ENCODE peak calls at places on chromosomes 4 and X, in four cellular contexts. B is thyroid gland, E is A549, G is Peyer's patch. M is an unnamed sample.

GRCh38 chr4:25160714-25161598 is 707 bp upstream of the SEPSECS start:
- DNase-seq in B (no peak), E (peak; percentile 17), G (no peak), M (peak; percentile 22)

GRCh38 chr4:15690020-15690809 is 8.6 kb downstream of the FAM200B start:
- DNase-seq in B (no peak), E (peak; percentile 45), G (no peak), M (no peak)

GRCh38 chrX:112789931-112790330 is 50.7 kb downstream of the AMOT start:
- DNase-seq in B (no peak), E (no peak), G (no peak), M (no peak)

GRCh38 chrX:34612036-34612435 is 45.0 kb downstream of the TMEM47 start:
- DNase-seq in B (no peak), E (no peak), G (no peak), M (no peak)

GRCh38 chrX:3175659-3176438 is 134.6 kb downstream of the ARSF start:
- DNase-seq in B (no peak), E (no peak), G (no peak), M (no peak)

GRCh38 chrX:40368611-40369061 is 212.1 kb upstream of the ATP6AP2 start:
- DNase-seq in B (no peak), E (no peak), G (no peak), M (no peak)

GRCh38 chr4:114924311-114924710 is 189.1 kb downstream of the NDST4 start:
- DNase-seq in B (no peak), E (no peak), G (no peak), M (no peak)

GRCh38 chr4:105709081-105709450 is 482 bp downstream of the GSTCD start:
- DNase-seq in B (no peak), E (peak; percentile 3), G (no peak), M (peak; percentile 40)

GRCh38 chrX:120459313-120459712 is 9.8 kb downstream of the LAMP2 start:
- DNase-seq in B (no peak), E (no peak), G (no peak), M (no peak)

GRCh38 chrX:75278991-75279390 is 5.1 kb downstream of the UPRT start:
- DNase-seq in B (no peak), E (no peak), G (no peak), M (no peak)

GRCh38 chr4:68175562-68176155 is 46.0 kb upstream of the TMPRSS11F start:
- DNase-seq in B (no peak), E (peak; percentile 10), G (no peak), M (peak; percentile 68)

GRCh38 chr4:38663021-38663800 is 788 bp upstream of the KLF3 start:
- DNase-seq in B (no peak), E (peak; percentile 25), G (no peak), M (no peak)

GRCh38 chr4:62601737-62602136 is 1401.6 kb downstream of the ADGRL3 start:
- DNase-seq in B (no peak), E (no peak), G (no peak), M (no peak)

GRCh38 chr4:111847256-111848108 is 297.8 kb upstream of the FAM241A start:
- DNase-seq in B (no peak), E (no peak), G (no peak), M (peak; percentile 10)

GRCh38 chrX:45756562-45756961 is 555.9 kb upstream of the DIPK2B start:
- DNase-seq in B (peak; percentile 70), E (no peak), G (no peak), M (no peak)

GRCh38 chr4:142984871-142985585 is 138.9 kb upstream of the INPP4B start:
- DNase-seq in B (no peak), E (peak; percentile 9), G (no peak), M (peak; percentile 9)

GRCh38 chr4:88244821-88245579 is 39.4 kb downstream of the PPM1K start:
- DNase-seq in B (peak; percentile 8), E (no peak), G (no peak), M (no peak)

GRCh38 chrX:128653524-128653923 is 601.3 kb upstream of the ACTRT1 start:
- DNase-seq in B (no peak), E (no peak), G (no peak), M (no peak)

GRCh38 chrX:12770440-12770839 is 20.8 kb upstream of the PRPS2 start:
- DNase-seq in B (no peak), E (no peak), G (no peak), M (no peak)

GRCh38 chr4:26206339-26206738 is 114.5 kb upstream of the RBPJ start:
- DNase-seq in B (no peak), E (no peak), G (no peak), M (no peak)

GRCh38 chrX:136318166-136318565 is 17.4 kb downstream of the ADGRG4 start:
- DNase-seq in B (no peak), E (no peak), G (no peak), M (peak; percentile 92)

GRCh38 chr4:133920236-133920635 is 281.4 kb downstream of the PABPC4L start:
- DNase-seq in B (no peak), E (no peak), G (no peak), M (no peak)

GRCh38 chr4:16158504-16158852 is 67.8 kb downstream of the TAPT1 start:
- DNase-seq in B (no peak), E (no peak), G (peak; percentile 78), M (no peak)

GRCh38 chr4:144906181-144906895 is 191.7 kb downstream of the ANAPC10 start:
- DNase-seq in B (no peak), E (no peak), G (no peak), M (no peak)

GRCh38 chr4:10045481-10045880 is 24.2 kb upstream of the SLC2A9 start:
- DNase-seq in B (no peak), E (peak; percentile 62), G (no peak), M (peak; percentile 0)

GRCh38 chrX:8084023-8084422 is 87.0 kb downstream of the VCX2 start:
- DNase-seq in B (no peak), E (no peak), G (no peak), M (no peak)

GRCh38 chr4:148007303-148007702 is 275.4 kb downstream of the ARHGAP10 start:
- DNase-seq in B (no peak), E (peak; percentile 66), G (no peak), M (no peak)

GRCh38 chr4:81724925-81725329 is 253.2 kb upstream of the RASGEF1B start:
- DNase-seq in B (peak; percentile 9), E (no peak), G (peak; percentile 72), M (no peak)

GRCh38 chr4:103052145-103052544 is 24.4 kb downstream of the SLC9B2 start:
- DNase-seq in B (no peak), E (no peak), G (no peak), M (no peak)

GRCh38 chrX:19888419-19888879 is 1.0 kb upstream of the SH3KBP1 start:
- DNase-seq in B (no peak), E (peak; percentile 84), G (no peak), M (peak; percentile 72)

GRCh38 chrX:101958139-101958538 is 26.3 kb upstream of the ZMAT1 start:
- DNase-seq in B (no peak), E (no peak), G (no peak), M (no peak)

GRCh38 chrX:46653482-46653881 is 79.9 kb downstream of the CHST7 start:
- DNase-seq in B (no peak), E (peak; percentile 7), G (no peak), M (peak; percentile 44)

GRCh38 chrX:66751136-66751782 is 112.4 kb upstream of the EDA2R start:
- DNase-seq in B (no peak), E (no peak), G (no peak), M (no peak)
- H3K9me3 ChIP-seq in B (no peaks in the 10 kb centered on the region), E (no peaks in the 10 kb centered on the region), G (no peaks in the 10 kb centered on the region), M (no peaks in the 10 kb centered on the region)

DNA sequence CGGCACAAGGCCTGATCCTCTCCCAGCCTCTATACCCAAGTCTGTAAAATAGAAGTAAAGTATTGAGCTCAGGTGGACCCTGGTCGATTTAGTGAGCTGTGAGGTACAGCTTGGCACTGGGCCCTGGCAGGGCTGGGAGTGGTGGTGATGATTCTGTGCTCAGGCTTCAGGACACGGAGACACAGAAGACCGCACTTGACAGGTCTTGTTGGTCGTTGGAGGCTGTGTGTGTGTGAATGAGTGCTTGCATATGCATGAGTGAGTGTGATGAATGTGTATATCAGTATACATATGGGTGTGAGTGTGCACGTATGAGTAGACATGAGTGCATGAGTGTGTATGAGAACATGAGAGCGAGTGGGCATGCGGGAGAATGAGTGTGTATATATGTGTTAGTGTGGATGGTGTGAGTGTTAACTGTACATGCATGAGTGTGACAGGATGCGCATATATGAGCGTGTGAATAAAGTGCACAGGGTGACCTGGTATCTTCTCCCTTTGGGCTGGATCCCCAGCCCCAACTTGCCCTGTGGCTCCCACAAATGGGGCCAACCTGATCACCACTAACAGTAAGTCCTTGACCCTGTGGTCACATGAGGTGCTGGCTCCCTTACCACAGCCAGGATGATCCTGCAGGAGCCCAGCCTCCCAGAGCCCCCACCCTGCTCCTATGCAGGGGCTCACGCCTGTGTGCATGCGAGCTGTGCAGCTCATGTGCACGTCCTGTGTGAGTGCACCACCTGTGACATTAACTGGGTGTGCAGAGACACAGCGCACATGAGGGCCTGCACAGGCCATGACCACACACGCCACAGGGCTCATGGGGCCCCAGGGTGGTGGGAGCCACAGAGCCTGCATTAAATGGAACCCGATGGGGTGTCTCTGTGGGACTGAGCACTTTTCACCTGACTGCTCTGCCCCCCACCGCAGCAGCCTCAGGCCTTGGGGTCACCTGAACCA is 20.8 kb downstream of the SH3BP2 start:
- DNase-seq in B (no peak), E (no peak), G (no peak), M (peak; percentile 59)
- H3K4me3 ChIP-seq in B (no peak overlapping the region), E (no peak overlapping the region), G (peak overlapping the region; percentile 58), M (no peak overlapping the region)

GRCh38 chrX:65073233-65073632 is 97.0 kb upstream of the ZC4H2 start:
- DNase-seq in B (no peak), E (no peak), G (no peak), M (no peak)
- H3K9me3 ChIP-seq in B (no peaks in the 10 kb centered on the region), E (no peaks in the 10 kb centered on the region), G (no peaks in the 10 kb centered on the region), M (no peaks in the 10 kb centered on the region)

DNA sequence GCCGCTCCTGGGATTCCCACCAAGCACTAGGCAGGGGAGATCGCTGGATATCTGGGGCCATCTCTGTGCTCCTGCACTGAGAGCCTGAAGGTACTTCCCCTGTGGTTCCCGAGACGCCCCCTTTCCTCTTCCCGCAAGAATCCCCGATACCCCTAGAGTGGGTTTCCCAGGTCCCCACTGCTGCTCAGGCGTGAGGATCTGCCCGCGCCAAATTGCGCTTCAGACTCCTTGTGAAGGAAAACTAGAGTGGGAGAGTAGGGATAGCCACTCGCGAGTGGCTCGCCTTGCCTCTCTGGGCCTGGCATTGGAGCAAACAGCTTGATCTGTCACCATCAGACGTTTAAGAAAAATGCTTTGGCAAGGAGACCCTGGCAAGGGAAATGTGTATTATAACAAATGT is 1.5 kb downstream of the IL1RAPL2 start:
- DNase-seq in B (no peak), E (no peak), G (no peak), M (no peak)
- H3K4me3 ChIP-seq in B (no peak overlapping the region), E (no peak overlapping the region), G (no peak overlapping the region), M (no peak overlapping the region)

GRCh38 chrX:42978655-42979379 is 200.9 kb upstream of the PPP1R2C start:
- DNase-seq in B (no peak), E (no peak), G (no peak), M (no peak)
- H3K9me3 ChIP-seq in B (no peaks in the 10 kb centered on the region), E (no peaks in the 10 kb centered on the region), G (no peaks in the 10 kb centered on the region), M (no peaks in the 10 kb centered on the region)

M was measured in HAP-1.